ENCODE peak calls at places on chromosomes 12 and 14, in ten cellular contexts. One of them, this sample, is unnamed.
A peak's percentile ranks its signal among the peaks of the same experiment; 100 is the strongest.

GRCh38 chr12:55818140-55818728 is 393 bp downstream of the ORMDL2 start:
- DNase-seq in DND-41: no peak
- DNase-seq in endothelial cell of umbilical vein: no peak
- DNase-seq in GM23248: peak; percentile 82
- DNase-seq in fibroblast of pulmonary artery: no peak
- DNase-seq in upper lobe of left lung: no peak
- DNase-seq in transverse colon: no peak
- DNase-seq in fibroblast of lung: peak; percentile 23
- DNase-seq in Panc1: no peak
- DNase-seq in OCI-LY7: no peak
- DNase-seq in this sample: no peak

GRCh38 chr12:6280053-6280469 is 30.4 kb upstream of the PLEKHG6 start:
- DNase-seq in DND-41: no peak
- DNase-seq in endothelial cell of umbilical vein: peak; percentile 81
- DNase-seq in GM23248: peak; percentile 94
- DNase-seq in fibroblast of pulmonary artery: peak; percentile 91
- DNase-seq in upper lobe of left lung: peak; percentile 85
- DNase-seq in transverse colon: peak; percentile 68
- DNase-seq in fibroblast of lung: peak; percentile 93
- DNase-seq in Panc1: peak; percentile 78
- DNase-seq in OCI-LY7: no peak
- DNase-seq in this sample: peak; percentile 64

GRCh38 chr14:93381644-93382043 is 34.7 kb downstream of the COX8C start:
- DNase-seq in DND-41: no peak
- DNase-seq in endothelial cell of umbilical vein: no peak
- DNase-seq in GM23248: no peak
- DNase-seq in fibroblast of pulmonary artery: no peak
- DNase-seq in upper lobe of left lung: no peak
- DNase-seq in transverse colon: no peak
- DNase-seq in fibroblast of lung: no peak
- DNase-seq in Panc1: no peak
- DNase-seq in OCI-LY7: no peak
- DNase-seq in this sample: no peak

GRCh38 chr12:114167431-114167830 is 201.3 kb upstream of the RBM19 start:
- DNase-seq in DND-41: no peak
- DNase-seq in endothelial cell of umbilical vein: no peak
- DNase-seq in GM23248: peak; percentile 92
- DNase-seq in fibroblast of pulmonary artery: peak; percentile 46
- DNase-seq in upper lobe of left lung: no peak
- DNase-seq in transverse colon: no peak
- DNase-seq in fibroblast of lung: peak; percentile 31
- DNase-seq in Panc1: no peak
- DNase-seq in OCI-LY7: no peak
- DNase-seq in this sample: peak; percentile 61

GRCh38 chr12:91722072-91722471 is 423.6 kb downstream of the BTG1 start:
- DNase-seq in DND-41: no peak
- DNase-seq in endothelial cell of umbilical vein: no peak
- DNase-seq in GM23248: peak; percentile 1
- DNase-seq in fibroblast of pulmonary artery: no peak
- DNase-seq in upper lobe of left lung: no peak
- DNase-seq in transverse colon: no peak
- DNase-seq in fibroblast of lung: peak; percentile 17
- DNase-seq in Panc1: no peak
- DNase-seq in OCI-LY7: no peak
- DNase-seq in this sample: peak; percentile 41

GRCh38 chr12:113409462-113410124 is 5.9 kb upstream of the SDS start:
- DNase-seq in DND-41: no peak
- DNase-seq in endothelial cell of umbilical vein: no peak
- DNase-seq in GM23248: no peak
- DNase-seq in fibroblast of pulmonary artery: no peak
- DNase-seq in upper lobe of left lung: no peak
- DNase-seq in transverse colon: no peak
- DNase-seq in fibroblast of lung: no peak
- DNase-seq in Panc1: no peak
- DNase-seq in OCI-LY7: no peak
- DNase-seq in this sample: no peak

GRCh38 chr14:32567543-32568384 is 238.7 kb downstream of the AKAP6 start:
- DNase-seq in DND-41: no peak
- DNase-seq in endothelial cell of umbilical vein: peak; percentile 40
- DNase-seq in GM23248: peak; percentile 47
- DNase-seq in fibroblast of pulmonary artery: peak; percentile 31
- DNase-seq in upper lobe of left lung: no peak
- DNase-seq in transverse colon: no peak
- DNase-seq in fibroblast of lung: peak; percentile 76
- DNase-seq in Panc1: no peak
- DNase-seq in OCI-LY7: no peak
- DNase-seq in this sample: peak; percentile 21

GRCh38 chr12:6953417-6954315 is 2.5 kb downstream of the PTPN6 start:
- DNase-seq in DND-41: peak; percentile 81
- DNase-seq in endothelial cell of umbilical vein: peak; percentile 46
- DNase-seq in GM23248: no peak
- DNase-seq in fibroblast of pulmonary artery: peak; percentile 59
- DNase-seq in upper lobe of left lung: peak; percentile 75
- DNase-seq in transverse colon: peak; percentile 79
- DNase-seq in fibroblast of lung: peak; percentile 36
- DNase-seq in Panc1: no peak
- DNase-seq in OCI-LY7: peak; percentile 85
- DNase-seq in this sample: no peak

GRCh38 chr12:64440100-64440499 is 11.8 kb upstream of the TBK1 start:
- DNase-seq in DND-41: no peak
- DNase-seq in endothelial cell of umbilical vein: no peak
- DNase-seq in GM23248: no peak
- DNase-seq in fibroblast of pulmonary artery: no peak
- DNase-seq in upper lobe of left lung: no peak
- DNase-seq in transverse colon: no peak
- DNase-seq in fibroblast of lung: no peak
- DNase-seq in Panc1: no peak
- DNase-seq in OCI-LY7: no peak
- DNase-seq in this sample: no peak

GRCh38 chr12:124774462-124775167 is 89.0 kb downstream of the SCARB1 start:
- DNase-seq in DND-41: peak; percentile 25
- DNase-seq in endothelial cell of umbilical vein: no peak
- DNase-seq in GM23248: peak; percentile 97
- DNase-seq in fibroblast of pulmonary artery: peak; percentile 96
- DNase-seq in upper lobe of left lung: no peak
- DNase-seq in transverse colon: peak; percentile 48
- DNase-seq in fibroblast of lung: peak; percentile 99
- DNase-seq in Panc1: no peak
- DNase-seq in OCI-LY7: peak; percentile 45
- DNase-seq in this sample: peak; percentile 99

GRCh38 chr12:116068371-116068770 is 209.1 kb downstream of the MED13L start:
- DNase-seq in DND-41: no peak
- DNase-seq in endothelial cell of umbilical vein: no peak
- DNase-seq in GM23248: no peak
- DNase-seq in fibroblast of pulmonary artery: no peak
- DNase-seq in upper lobe of left lung: no peak
- DNase-seq in transverse colon: no peak
- DNase-seq in fibroblast of lung: no peak
- DNase-seq in Panc1: no peak
- DNase-seq in OCI-LY7: no peak
- DNase-seq in this sample: no peak

DNA sequence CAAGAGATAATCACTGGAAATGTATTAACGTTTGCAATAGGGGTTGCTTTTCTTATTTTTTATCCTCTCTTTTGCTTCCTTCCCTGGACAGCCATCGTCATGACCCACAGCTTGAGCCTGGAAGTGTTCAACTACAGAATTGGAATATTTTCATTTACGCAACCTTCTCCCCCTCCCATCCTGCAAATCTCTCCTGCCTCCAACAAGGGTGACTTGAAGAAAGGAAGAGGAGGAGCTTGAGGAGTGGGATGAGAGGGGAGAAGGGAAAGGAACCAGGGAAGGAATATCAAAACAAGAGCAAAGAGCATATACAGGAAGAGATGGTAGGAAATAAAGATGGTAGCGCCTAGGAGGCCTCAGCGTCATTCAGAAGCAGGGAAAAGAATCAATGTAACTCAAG is 1.6 kb upstream of the MANSC4 start:
- DNase-seq in DND-41: no peak
- DNase-seq in endothelial cell of umbilical vein: no peak
- DNase-seq in GM23248: no peak
- DNase-seq in fibroblast of pulmonary artery: peak; percentile 64
- DNase-seq in upper lobe of left lung: no peak
- DNase-seq in transverse colon: no peak
- DNase-seq in fibroblast of lung: peak; percentile 27
- DNase-seq in Panc1: no peak
- DNase-seq in OCI-LY7: no peak
- DNase-seq in this sample: peak; percentile 34
- H3K4me3 ChIP-seq in DND-41: peak overlapping the region; percentile 52
- H3K4me3 ChIP-seq in endothelial cell of umbilical vein: no peak overlapping the region
- H3K4me3 ChIP-seq in GM23248: peak overlapping the region; percentile 81
- H3K4me3 ChIP-seq in fibroblast of pulmonary artery: peak overlapping the region; percentile 76
- H3K4me3 ChIP-seq in upper lobe of left lung: peak overlapping the region; percentile 73
- H3K4me3 ChIP-seq in transverse colon: no peak overlapping the region
- H3K4me3 ChIP-seq in fibroblast of lung: no peak overlapping the region
- H3K4me3 ChIP-seq in Panc1: peak overlapping the region; percentile 68
- H3K4me3 ChIP-seq in OCI-LY7: peak overlapping the region; percentile 77
- H3K4me3 ChIP-seq in this sample: peak overlapping the region; percentile 76

GRCh38 chr14:24399981-24400718 is 1.3 kb downstream of the NYNRIN start:
- DNase-seq in DND-41: no peak
- DNase-seq in endothelial cell of umbilical vein: no peak
- DNase-seq in GM23248: no peak
- DNase-seq in fibroblast of pulmonary artery: no peak
- DNase-seq in upper lobe of left lung: peak; percentile 10
- DNase-seq in transverse colon: no peak
- DNase-seq in fibroblast of lung: no peak
- DNase-seq in Panc1: no peak
- DNase-seq in OCI-LY7: no peak
- DNase-seq in this sample: no peak

GRCh38 chr14:24406416-24406815 is 7.6 kb downstream of the NYNRIN start:
- DNase-seq in DND-41: no peak
- DNase-seq in endothelial cell of umbilical vein: no peak
- DNase-seq in GM23248: no peak
- DNase-seq in fibroblast of pulmonary artery: no peak
- DNase-seq in upper lobe of left lung: no peak
- DNase-seq in transverse colon: no peak
- DNase-seq in fibroblast of lung: no peak
- DNase-seq in Panc1: no peak
- DNase-seq in OCI-LY7: no peak
- DNase-seq in this sample: no peak

GRCh38 chr14:24404814-24405213 is 6.0 kb downstream of the NYNRIN start:
- DNase-seq in DND-41: no peak
- DNase-seq in endothelial cell of umbilical vein: no peak
- DNase-seq in GM23248: no peak
- DNase-seq in fibroblast of pulmonary artery: no peak
- DNase-seq in upper lobe of left lung: no peak
- DNase-seq in transverse colon: no peak
- DNase-seq in fibroblast of lung: no peak
- DNase-seq in Panc1: no peak
- DNase-seq in OCI-LY7: no peak
- DNase-seq in this sample: no peak

GRCh38 chr14:24401810-24402702 is 3.3 kb downstream of the NYNRIN start:
- DNase-seq in DND-41: no peak
- DNase-seq in endothelial cell of umbilical vein: no peak
- DNase-seq in GM23248: no peak
- DNase-seq in fibroblast of pulmonary artery: no peak
- DNase-seq in upper lobe of left lung: peak; percentile 12
- DNase-seq in transverse colon: no peak
- DNase-seq in fibroblast of lung: no peak
- DNase-seq in Panc1: no peak
- DNase-seq in OCI-LY7: no peak
- DNase-seq in this sample: no peak

DNA sequence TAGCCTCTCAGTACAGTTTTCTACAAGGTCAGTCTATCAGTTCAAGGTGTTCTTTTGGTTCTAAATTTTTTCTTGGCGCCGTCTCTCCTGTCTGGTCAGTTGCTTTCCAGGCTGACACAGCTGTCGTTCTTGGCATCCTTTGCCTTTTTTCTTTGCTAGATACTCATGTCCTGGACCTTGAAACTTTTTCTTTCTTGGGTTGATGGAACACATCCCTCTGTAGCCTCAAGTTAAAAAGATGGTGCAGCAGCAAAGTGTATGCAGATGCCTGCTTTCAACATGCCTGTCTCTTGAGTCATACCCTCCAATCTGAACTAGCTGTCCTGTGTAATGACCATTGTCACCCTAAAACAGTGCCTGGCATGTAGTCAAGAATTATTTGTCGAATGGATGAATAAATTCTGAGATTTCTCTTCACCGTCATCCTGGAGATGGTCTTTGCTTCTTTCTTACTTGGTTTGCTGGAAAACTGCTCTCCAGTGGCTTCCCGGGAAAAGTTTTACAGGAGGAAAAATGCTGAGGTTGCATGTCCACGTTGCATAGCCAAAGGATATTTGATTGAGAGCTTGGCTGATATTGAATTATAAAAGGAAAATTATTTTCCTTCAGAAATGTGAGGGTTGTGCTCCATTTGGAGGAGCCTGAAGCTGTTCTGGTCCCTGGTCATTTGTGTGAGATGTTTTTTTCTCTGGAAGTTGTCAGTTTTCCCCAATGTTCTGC is 4.7 kb downstream of the NYNRIN start:
- DNase-seq in DND-41: no peak
- DNase-seq in endothelial cell of umbilical vein: peak; percentile 28
- DNase-seq in GM23248: peak; percentile 46
- DNase-seq in fibroblast of pulmonary artery: peak; percentile 56
- DNase-seq in upper lobe of left lung: peak; percentile 9
- DNase-seq in transverse colon: no peak
- DNase-seq in fibroblast of lung: peak; percentile 17
- DNase-seq in Panc1: no peak
- DNase-seq in OCI-LY7: no peak
- DNase-seq in this sample: no peak
- H3K4me3 ChIP-seq in DND-41: no peak overlapping the region
- H3K4me3 ChIP-seq in endothelial cell of umbilical vein: no peak overlapping the region
- H3K4me3 ChIP-seq in GM23248: no peak overlapping the region
- H3K4me3 ChIP-seq in fibroblast of pulmonary artery: no peak overlapping the region
- H3K4me3 ChIP-seq in upper lobe of left lung: no peak overlapping the region
- H3K4me3 ChIP-seq in transverse colon: no peak overlapping the region
- H3K4me3 ChIP-seq in fibroblast of lung: no peak overlapping the region
- H3K4me3 ChIP-seq in Panc1: no peak overlapping the region
- H3K4me3 ChIP-seq in OCI-LY7: no peak overlapping the region
- H3K4me3 ChIP-seq in this sample: no peak overlapping the region

GRCh38 chr12:121812921-121813896 is 9.4 kb downstream of the SETD1B start:
- DNase-seq in DND-41: no peak
- DNase-seq in endothelial cell of umbilical vein: no peak
- DNase-seq in GM23248: peak; percentile 63
- DNase-seq in fibroblast of pulmonary artery: peak; percentile 39
- DNase-seq in upper lobe of left lung: no peak
- DNase-seq in transverse colon: no peak
- DNase-seq in fibroblast of lung: no peak
- DNase-seq in Panc1: no peak
- DNase-seq in OCI-LY7: no peak
- DNase-seq in this sample: no peak
- H3K4me3 ChIP-seq in DND-41: no peak overlapping the region
- H3K4me3 ChIP-seq in endothelial cell of umbilical vein: peak overlapping the region; percentile 49
- H3K4me3 ChIP-seq in GM23248: peak overlapping the region; percentile 76
- H3K4me3 ChIP-seq in fibroblast of pulmonary artery: peak overlapping the region; percentile 52
- H3K4me3 ChIP-seq in upper lobe of left lung: peak overlapping the region; percentile 50
- H3K4me3 ChIP-seq in transverse colon: peak overlapping the region; percentile 50
- H3K4me3 ChIP-seq in fibroblast of lung: peak overlapping the region; percentile 32
- H3K4me3 ChIP-seq in Panc1: peak overlapping the region; percentile 59
- H3K4me3 ChIP-seq in OCI-LY7: peak overlapping the region; percentile 72
- H3K4me3 ChIP-seq in this sample: peak overlapping the region; percentile 54

DNA sequence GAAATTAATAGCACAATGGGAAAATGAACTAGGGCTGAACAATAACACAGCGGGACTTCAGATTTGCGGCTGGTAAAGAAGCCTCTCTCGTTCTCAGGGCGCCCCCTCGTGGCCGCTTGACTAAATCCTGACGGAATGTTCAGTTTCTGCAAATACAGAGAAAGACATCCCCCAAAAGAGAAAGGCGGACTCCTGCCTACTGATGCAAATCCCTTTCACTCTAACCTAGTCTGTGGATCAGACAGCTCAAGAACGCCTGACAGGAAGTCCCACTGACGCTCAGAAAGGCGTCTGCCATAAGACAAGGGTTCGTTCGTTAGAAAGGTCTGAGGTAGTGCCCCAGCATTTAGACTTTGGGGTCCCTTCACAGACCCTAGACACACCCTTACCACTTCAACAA is 2.5 kb downstream of the NUAK1 start:
- DNase-seq in DND-41: peak; percentile 71
- DNase-seq in endothelial cell of umbilical vein: peak; percentile 90
- DNase-seq in GM23248: peak; percentile 92
- DNase-seq in fibroblast of pulmonary artery: peak; percentile 91
- DNase-seq in upper lobe of left lung: peak; percentile 76
- DNase-seq in transverse colon: peak; percentile 86
- DNase-seq in fibroblast of lung: peak; percentile 84
- DNase-seq in Panc1: no peak
- DNase-seq in OCI-LY7: peak; percentile 68
- DNase-seq in this sample: no peak
- H3K4me3 ChIP-seq in DND-41: no peak overlapping the region
- H3K4me3 ChIP-seq in endothelial cell of umbilical vein: peak overlapping the region; percentile 72
- H3K4me3 ChIP-seq in GM23248: peak overlapping the region; percentile 88
- H3K4me3 ChIP-seq in fibroblast of pulmonary artery: peak overlapping the region; percentile 80
- H3K4me3 ChIP-seq in upper lobe of left lung: peak overlapping the region; percentile 50
- H3K4me3 ChIP-seq in transverse colon: no peak overlapping the region
- H3K4me3 ChIP-seq in fibroblast of lung: peak overlapping the region; percentile 73
- H3K4me3 ChIP-seq in Panc1: peak overlapping the region; percentile 68
- H3K4me3 ChIP-seq in OCI-LY7: no peak overlapping the region
- H3K4me3 ChIP-seq in this sample: peak overlapping the region; percentile 74

This sample was measured in skeletal muscle cell.